ENCODE peak calls at places on chromosomes 3 and 15, in eight cellular contexts. O is HepG2, E is SK-N-SH, N is K562, V is WTC11, R is A549, Z is HCT116, P is endothelial cell of umbilical vein. D is an unnamed sample.

GRCh38 chr15:28947241-28947674 is 61.5 kb downstream of the APBA2 start:
- DNase-seq in O (no peak), E (no peak), N (no peak), V (no peak), R (no peak), Z (no peak), P (no peak), D (no peak)

GRCh38 chr3:182816181-182816580 is 22.9 kb downstream of the ATP11B start:
- DNase-seq in O (no peak), E (no peak), N (no peak), V (no peak), R (no peak), Z (no peak), P (no peak), D (no peak)

GRCh38 chr15:27608248-27608647 is 490.9 kb downstream of the OCA2 start:
- DNase-seq in O (no peak), E (no peak), N (no peak), V (no peak), R (no peak), Z (no peak), P (no peak), D (no peak)

GRCh38 chr15:31223478-31224350 is 102.9 kb upstream of the KLF13 start:
- DNase-seq in O (no peak), E (no peak), N (no peak), V (no peak), R (no peak), Z (no peak), P (peak), D (no peak)

GRCh38 chr3:134486577-134487041 is 752 bp downstream of the CEP63 start:
- DNase-seq in O (no peak), E (peak), N (no peak), V (no peak), R (no peak), Z (no peak), P (peak), D (peak)

GRCh38 chr3:121748638-121749275 is 784 bp downstream of the GOLGB1 start:
- DNase-seq in O (peak), E (no peak), N (no peak), V (no peak), R (peak), Z (no peak), P (no peak), D (peak)

GRCh38 chr3:50327943-50328691 is at the start of gene TUSC2:
- DNase-seq in O (peak), E (peak), N (peak), V (peak), R (peak), Z (peak), P (peak), D (peak)

GRCh38 chr15:44656913-44657312 is 6.5 kb downstream of the SPG11 start:
- DNase-seq in O (no peak), E (no peak), N (no peak), V (no peak), R (no peak), Z (no peak), P (no peak), D (no peak)

GRCh38 chr15:63172376-63173115 is 15.3 kb upstream of the RPS27L start:
- DNase-seq in O (no peak), E (no peak), N (peak), V (no peak), R (no peak), Z (no peak), P (no peak), D (no peak)

GRCh38 chr3:188695251-188695650 is 476.5 kb upstream of the TPRG1 start:
- DNase-seq in O (no peak), E (no peak), N (no peak), V (no peak), R (no peak), Z (no peak), P (peak), D (no peak)

GRCh38 chr3:128555098-128555825 is 62.3 kb upstream of the GATA2 start:
- DNase-seq in O (no peak), E (peak), N (no peak), V (peak), R (no peak), Z (no peak), P (peak), D (no peak)

GRCh38 chr3:45664558-45664957 is 24.6 kb upstream of the SACM1L start:
- DNase-seq in O (peak), E (no peak), N (no peak), V (no peak), R (no peak), Z (no peak), P (no peak), D (no peak)

GRCh38 chr3:195077611-195078540 is 193.1 kb downstream of the XXYLT1 start:
- DNase-seq in O (no peak), E (peak), N (no peak), V (no peak), R (no peak), Z (no peak), P (no peak), D (no peak)

GRCh38 chr15:66931768-66932633 is 133.4 kb upstream of the SMAD3 start:
- DNase-seq in O (peak), E (no peak), N (no peak), V (peak), R (peak), Z (peak), P (peak), D (no peak)

GRCh38 chr15:95302206-95302605 is 1028.3 kb upstream of the NR2F2 start:
- DNase-seq in O (no peak), E (no peak), N (no peak), V (no peak), R (no peak), Z (no peak), P (peak), D (peak)

GRCh38 chr3:22117091-22117490 is 366.1 kb upstream of the ZNF385D start:
- DNase-seq in O (no peak), E (no peak), N (no peak), V (no peak), R (no peak), Z (no peak), P (no peak), D (no peak)

GRCh38 chr3:33875680-33876079 is 77.2 kb downstream of the PDCD6IP start:
- DNase-seq in O (no peak), E (no peak), N (no peak), V (no peak), R (no peak), Z (no peak), P (no peak), D (no peak)

GRCh38 chr3:127001486-127002194 is 18.7 kb downstream of the PLXNA1 start:
- DNase-seq in O (no peak), E (no peak), N (no peak), V (no peak), R (no peak), Z (no peak), P (no peak), D (no peak)

GRCh38 chr15:57406040-57406772 is 29.9 kb downstream of the CGNL1 start:
- DNase-seq in O (peak), E (no peak), N (no peak), V (no peak), R (no peak), Z (no peak), P (no peak), D (no peak)

GRCh38 chr3:128623762-128624176 is 26.8 kb downstream of the RPN1 start:
- DNase-seq in O (no peak), E (no peak), N (no peak), V (no peak), R (no peak), Z (no peak), P (peak), D (no peak)

GRCh38 chr3:107562979-107563531 is 40.3 kb downstream of the BBX start:
- DNase-seq in O (no peak), E (no peak), N (no peak), V (no peak), R (no peak), Z (no peak), P (no peak), D (no peak)

GRCh38 chr15:74482661-74483060 is 21.7 kb upstream of the UBL7 start:
- DNase-seq in O (peak), E (peak), N (no peak), V (peak), R (no peak), Z (no peak), P (no peak), D (peak)

GRCh38 chr3:8662594-8662993 is 18.0 kb upstream of the SSUH2 start:
- DNase-seq in O (no peak), E (peak), N (no peak), V (no peak), R (no peak), Z (no peak), P (no peak), D (no peak)

GRCh38 chr15:48553559-48553958 is 92.0 kb downstream of the FBN1 start:
- DNase-seq in O (no peak), E (no peak), N (no peak), V (no peak), R (no peak), Z (no peak), P (peak), D (no peak)

GRCh38 chr3:11826628-11827265 is 19.9 kb downstream of the TAMM41 start:
- DNase-seq in O (no peak), E (no peak), N (no peak), V (no peak), R (no peak), Z (no peak), P (no peak), D (no peak)

GRCh38 chr3:152961323-152961722 is 126.4 kb downstream of the P2RY1 start:
- DNase-seq in O (peak), E (peak), N (peak), V (no peak), R (peak), Z (peak), P (peak), D (peak)

GRCh38 chr3:98814799-98815450 is 51.8 kb downstream of the ST3GAL6 start:
- DNase-seq in O (no peak), E (no peak), N (no peak), V (no peak), R (peak), Z (no peak), P (peak), D (no peak)

GRCh38 chr3:124599779-124600693 is 130.2 kb upstream of the UMPS start:
- DNase-seq in O (peak), E (no peak), N (no peak), V (no peak), R (no peak), Z (peak), P (peak), D (no peak)

GRCh38 chr3:51967384-51968174 is at the start of gene PCBP4:
- DNase-seq in O (peak), E (peak), N (peak), V (peak), R (no peak), Z (no peak), P (peak), D (peak)

GRCh38 chr15:63601727-63602185 is 4.6 kb downstream of the FBXL22 start:
- DNase-seq in O (no peak), E (peak), N (no peak), V (no peak), R (no peak), Z (no peak), P (no peak), D (no peak)

GRCh38 chr3:47433796-47434195 is 41.9 kb downstream of the SCAP start:
- DNase-seq in O (no peak), E (no peak), N (no peak), V (no peak), R (no peak), Z (no peak), P (no peak), D (no peak)

GRCh38 chr3:189146842-189147241 is 24.9 kb upstream of the TPRG1 start:
- DNase-seq in O (no peak), E (no peak), N (no peak), V (no peak), R (no peak), Z (no peak), P (no peak), D (no peak)

GRCh38 chr3:12180218-12180617 is 21.5 kb upstream of the TIMP4 start:
- DNase-seq in O (no peak), E (peak), N (no peak), V (no peak), R (no peak), Z (peak), P (peak), D (no peak)

GRCh38 chr3:194375473-194375872 is 5.9 kb upstream of the LRRC15 start:
- DNase-seq in O (no peak), E (no peak), N (no peak), V (no peak), R (no peak), Z (no peak), P (peak), D (no peak)

GRCh38 chr3:194064380-194065118 is 71.4 kb upstream of the HES1 start:
- DNase-seq in O (no peak), E (no peak), N (no peak), V (no peak), R (no peak), Z (no peak), P (no peak), D (no peak)

GRCh38 chr15:77650285-77650684 is 17.6 kb upstream of the LINGO1 start:
- DNase-seq in O (peak), E (peak), N (peak), V (peak), R (peak), Z (peak), P (peak), D (peak)

GRCh38 chr3:15634671-15635661 is 33.4 kb downstream of the BTD start:
- DNase-seq in O (no peak), E (peak), N (no peak), V (no peak), R (no peak), Z (no peak), P (peak), D (no peak)

GRCh38 chr3:50336452-50337174 is 4.0 kb downstream of the RASSF1 start:
- DNase-seq in O (no peak), E (no peak), N (peak), V (no peak), R (peak), Z (no peak), P (peak), D (no peak)

DNA sequence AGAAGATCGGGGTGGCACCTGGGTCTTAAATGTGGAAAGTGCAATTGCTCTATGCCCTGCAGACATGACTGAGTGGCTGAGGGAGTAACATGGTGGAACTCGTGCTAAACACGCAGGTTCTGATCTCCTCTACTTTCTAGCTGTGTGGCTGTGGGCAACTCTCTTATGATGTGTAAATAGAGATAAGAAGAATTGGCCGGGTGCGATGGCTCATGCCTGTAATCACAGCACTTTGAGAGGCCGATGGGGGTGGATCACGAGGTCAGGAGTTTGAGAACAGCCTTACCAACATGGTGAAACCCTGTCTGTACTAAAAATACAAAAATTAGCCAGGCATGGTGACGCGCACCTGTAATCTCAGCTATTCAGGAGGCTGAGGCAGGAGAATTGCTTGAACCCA is 67.7 kb downstream of the CLDN11 start:
- DNase-seq in O (no peak), E (no peak), N (no peak), V (no peak), R (no peak), Z (no peak), P (no peak), D (no peak)
- TF ChIP-seq MAX in O (no peak), E (no peak), N (no peak), V (no peak), R (no peak), Z (no peak), P (no peak), D (no peak)

GRCh38 chr3:57856675-57857074 is 100.6 kb downstream of the SLMAP start:
- DNase-seq in O (no peak), E (peak), N (no peak), V (no peak), R (no peak), Z (no peak), P (peak), D (peak)

GRCh38 chr3:57855943-57856342 is 99.8 kb downstream of the SLMAP start:
- DNase-seq in O (no peak), E (no peak), N (no peak), V (no peak), R (no peak), Z (no peak), P (no peak), D (no peak)

GRCh38 chr3:57855281-57855680 is 99.2 kb downstream of the SLMAP start:
- DNase-seq in O (no peak), E (no peak), N (no peak), V (no peak), R (no peak), Z (no peak), P (no peak), D (no peak)

GRCh38 chr3:57851304-57851703 is 95.2 kb downstream of the SLMAP start:
- DNase-seq in O (no peak), E (no peak), N (no peak), V (no peak), R (no peak), Z (no peak), P (no peak), D (no peak)

GRCh38 chr3:57852896-57853295 is 96.8 kb downstream of the SLMAP start:
- DNase-seq in O (peak), E (peak), N (no peak), V (no peak), R (peak), Z (no peak), P (peak), D (peak)
- TF ChIP-seq CTCF in O (peak), E (peak), N (no peak), V (no peak), R (peak), Z (no peak), P (peak), D (no peak)

GRCh38 chr3:183907911-183908331 is 23.2 kb upstream of the PARL start:
- DNase-seq in O (no peak), E (peak), N (no peak), V (no peak), R (no peak), Z (no peak), P (no peak), D (no peak)
- TF ChIP-seq MAX in O (no peak), E (no peak), N (no peak), V (no peak), R (no peak), Z (no peak), P (no peak), D (no peak)

GRCh38 chr3:5019411-5020261 is 40.4 kb downstream of the BHLHE40 start:
- DNase-seq in O (no peak), E (no peak), N (peak), V (no peak), R (no peak), Z (no peak), P (no peak), D (no peak)

GRCh38 chr3:5020262-5020722 is 41.1 kb downstream of the BHLHE40 start:
- DNase-seq in O (no peak), E (no peak), N (no peak), V (no peak), R (no peak), Z (no peak), P (no peak), D (no peak)

GRCh38 chr3:5015056-5015455 is 35.8 kb downstream of the BHLHE40 start:
- DNase-seq in O (no peak), E (no peak), N (no peak), V (no peak), R (no peak), Z (no peak), P (no peak), D (no peak)

GRCh38 chr3:5016218-5017161 is 37.3 kb downstream of the BHLHE40 start:
- DNase-seq in O (peak), E (no peak), N (peak), V (no peak), R (peak), Z (peak), P (peak), D (peak)

GRCh38 chr3:5017953-5018531 is 38.8 kb downstream of the BHLHE40 start:
- DNase-seq in O (no peak), E (no peak), N (peak), V (no peak), R (peak), Z (no peak), P (no peak), D (peak)
- TF ChIP-seq CTCF in O (no peak), E (no peak), N (no peak), V (no peak), R (no peak), Z (no peak), P (no peak), D (no peak)

GRCh38 chr3:35772364-35773009 is 133.2 kb downstream of the ARPP21 start:
- DNase-seq in O (no peak), E (peak), N (no peak), V (no peak), R (no peak), Z (no peak), P (no peak), D (no peak)
- TF ChIP-seq MAX in O (no peak), E (no peak), N (no peak), V (no peak), R (no peak), Z (no peak), P (no peak), D (no peak)

GRCh38 chr15:23039151-23039916 is at the start of gene TUBGCP5:
- DNase-seq in O (peak), E (peak), N (peak), V (peak), R (peak), Z (peak), P (peak), D (peak)
- TF ChIP-seq CTCF in O (peak), E (peak), N (peak), V (no peak), R (no peak), Z (peak), P (no peak), D (peak)